ENCODE peak calls at places on chromosomes 5 and 9, in eight cellular contexts. T is H9; O is PC-3; E is MM.1S; G is tibial nerve; C is ovary; I is CD8-positive, alpha-beta T cell; D is mesenchymal stem cell. Q is an unnamed sample.

GRCh38 chr5:74516217-74516636 is 124.3 kb downstream of the ENC1 start:
- DNase-seq in D (peak; percentile 71), G (no peak), C (no peak), O (no peak), I (no peak), T (no peak), E (no peak), Q (no peak)

GRCh38 chr5:38883842-38884241 is 38.0 kb downstream of the OSMR start:
- DNase-seq in T (no peak), G (no peak), E (no peak), D (no peak), I (no peak), O (no peak), C (no peak), Q (no peak)

GRCh38 chr5:176355400-176356178 is 6.0 kb downstream of the KIAA1191 start:
- DNase-seq in E (no peak), G (no peak), D (no peak), O (no peak), C (no peak), I (no peak), T (peak; percentile 49), Q (no peak)

GRCh38 chr5:132394681-132395259 is 25.3 kb downstream of the SLC22A5 start:
- DNase-seq in O (no peak), G (no peak), C (no peak), D (no peak), I (no peak), E (no peak), T (no peak), Q (no peak)

GRCh38 chr9:31608881-31609280 is 775.6 kb upstream of the ACO1 start:
- DNase-seq in E (no peak), G (no peak), D (no peak), O (peak; percentile 4), I (no peak), C (no peak), T (no peak), Q (no peak)

GRCh38 chr9:84239341-84239740 is 101.2 kb downstream of the SLC28A3 start:
- DNase-seq in O (no peak), I (no peak), G (no peak), E (no peak), T (no peak), D (no peak), C (no peak), Q (no peak)

GRCh38 chr5:121982500-121983261 is 20.9 kb downstream of the SRFBP1 start:
- DNase-seq in G (no peak), E (no peak), O (peak; percentile 60), I (no peak), C (no peak), D (no peak), T (no peak), Q (no peak)

GRCh38 chr5:170809551-170809950 is 26.0 kb downstream of the GABRP start:
- DNase-seq in G (no peak), O (peak; percentile 59), I (no peak), E (peak; percentile 76), C (no peak), T (peak; percentile 42), D (peak; percentile 71), Q (no peak)

GRCh38 chr9:37144762-37145161 is 24.4 kb downstream of the ZCCHC7 start:
- DNase-seq in C (no peak), G (no peak), O (no peak), E (no peak), T (no peak), D (peak; percentile 24), I (no peak), Q (no peak)

GRCh38 chr5:42840279-42840678 is 28.6 kb upstream of the SELENOP start:
- DNase-seq in G (peak; percentile 21), C (peak; percentile 82), T (no peak), I (no peak), O (no peak), D (peak; percentile 72), E (no peak), Q (peak; percentile 76)

GRCh38 chr5:16179936-16180788 is 571 bp upstream of the MARCHF11 start:
- DNase-seq in T (peak; percentile 38), E (no peak), O (no peak), D (no peak), C (no peak), I (no peak), G (no peak), Q (no peak)

GRCh38 chr5:163809480-163809879 is 304.1 kb downstream of the MAT2B start:
- DNase-seq in I (no peak), O (no peak), T (no peak), G (no peak), E (no peak), C (no peak), D (no peak), Q (no peak)

GRCh38 chr5:158155811-158156495 is 297.0 kb upstream of the CLINT1 start:
- DNase-seq in E (no peak), O (no peak), G (no peak), C (no peak), D (no peak), I (no peak), T (no peak), Q (no peak)

DNA sequence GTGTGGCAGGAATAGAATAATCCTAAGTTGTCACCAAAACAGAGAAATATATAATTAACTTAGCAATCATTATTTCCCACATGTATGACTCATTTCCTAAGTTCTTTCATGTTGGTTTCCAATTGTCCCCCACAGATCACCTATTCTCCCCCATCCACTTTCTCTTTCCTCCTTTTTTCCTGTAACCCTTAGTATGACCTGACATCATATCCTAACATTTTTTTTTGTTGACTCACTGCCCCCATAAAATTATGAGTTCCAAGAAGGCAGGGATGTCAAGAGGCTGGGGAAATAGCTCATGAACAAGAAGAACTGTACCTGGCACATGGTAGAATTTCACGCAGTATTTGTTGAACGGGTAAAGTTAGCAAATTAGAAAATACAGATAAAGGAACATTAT is 186.7 kb downstream of the DCP2 start:
- DNase-seq in E (no peak), O (peak; percentile 78), G (no peak), I (no peak), C (no peak), D (peak; percentile 52), T (no peak), Q (no peak)
- H3K4me1 ChIP-seq in E (peaks cover 7% of the 10 kb centered on the region), O (peaks cover 28% of the 10 kb centered on the region), G (no peaks in the 10 kb centered on the region), I (no peaks in the 10 kb centered on the region), C (peaks cover 33% of the 10 kb centered on the region), D (peaks cover 12% of the 10 kb centered on the region), T (peaks cover 3% of the 10 kb centered on the region), Q (no peaks in the 10 kb centered on the region)

DNA sequence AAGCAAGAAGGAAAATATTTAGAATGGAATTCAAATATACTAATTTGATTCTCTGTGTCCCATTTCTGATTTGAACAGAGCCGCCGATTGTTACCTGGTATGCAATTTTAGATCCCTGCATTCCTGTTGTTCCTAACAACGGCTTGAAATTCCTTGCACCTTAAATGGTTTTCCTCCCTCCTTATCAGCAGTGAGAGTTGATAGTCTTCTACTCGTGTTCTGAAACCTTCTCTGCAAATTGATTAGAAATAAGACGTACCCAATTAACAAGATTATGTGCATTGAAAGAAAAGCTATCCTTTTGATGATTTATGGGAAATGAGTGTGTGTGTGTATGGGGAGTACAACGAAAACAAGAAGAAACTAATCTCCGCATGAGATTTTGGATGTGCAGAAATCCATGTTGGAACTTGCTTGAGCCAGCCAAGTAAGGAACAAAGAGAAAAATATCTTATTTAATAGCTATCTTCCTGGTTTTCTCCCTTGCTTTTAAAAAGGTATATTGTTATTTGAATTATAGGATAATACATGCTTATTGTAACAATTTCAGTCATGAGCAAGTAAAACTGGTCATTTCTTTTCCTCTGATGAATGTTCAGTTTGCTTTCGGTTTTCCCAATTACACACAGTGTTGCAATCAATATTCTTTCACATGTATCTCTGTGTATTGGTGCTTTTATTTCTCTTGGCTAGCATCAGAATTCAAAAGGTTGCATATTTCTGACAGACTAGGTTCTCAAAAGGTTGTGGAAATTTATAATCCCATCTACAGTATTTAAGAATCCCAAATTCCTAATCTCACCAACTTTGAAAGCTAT is 211.1 kb upstream of the ACTBL2 start:
- DNase-seq in C (no peak), D (peak; percentile 31), O (no peak), G (no peak), I (no peak), E (no peak), T (no peak), Q (no peak)
- H3K4me1 ChIP-seq in C (peaks cover 21% of the 10 kb centered on the region), D (peaks cover 2% of the 10 kb centered on the region), O (peaks cover 27% of the 10 kb centered on the region), G (peaks cover 19% of the 10 kb centered on the region), I (no peaks in the 10 kb centered on the region), E (no peaks in the 10 kb centered on the region), T (peaks cover 2% of the 10 kb centered on the region), Q (no peaks in the 10 kb centered on the region)

DNA sequence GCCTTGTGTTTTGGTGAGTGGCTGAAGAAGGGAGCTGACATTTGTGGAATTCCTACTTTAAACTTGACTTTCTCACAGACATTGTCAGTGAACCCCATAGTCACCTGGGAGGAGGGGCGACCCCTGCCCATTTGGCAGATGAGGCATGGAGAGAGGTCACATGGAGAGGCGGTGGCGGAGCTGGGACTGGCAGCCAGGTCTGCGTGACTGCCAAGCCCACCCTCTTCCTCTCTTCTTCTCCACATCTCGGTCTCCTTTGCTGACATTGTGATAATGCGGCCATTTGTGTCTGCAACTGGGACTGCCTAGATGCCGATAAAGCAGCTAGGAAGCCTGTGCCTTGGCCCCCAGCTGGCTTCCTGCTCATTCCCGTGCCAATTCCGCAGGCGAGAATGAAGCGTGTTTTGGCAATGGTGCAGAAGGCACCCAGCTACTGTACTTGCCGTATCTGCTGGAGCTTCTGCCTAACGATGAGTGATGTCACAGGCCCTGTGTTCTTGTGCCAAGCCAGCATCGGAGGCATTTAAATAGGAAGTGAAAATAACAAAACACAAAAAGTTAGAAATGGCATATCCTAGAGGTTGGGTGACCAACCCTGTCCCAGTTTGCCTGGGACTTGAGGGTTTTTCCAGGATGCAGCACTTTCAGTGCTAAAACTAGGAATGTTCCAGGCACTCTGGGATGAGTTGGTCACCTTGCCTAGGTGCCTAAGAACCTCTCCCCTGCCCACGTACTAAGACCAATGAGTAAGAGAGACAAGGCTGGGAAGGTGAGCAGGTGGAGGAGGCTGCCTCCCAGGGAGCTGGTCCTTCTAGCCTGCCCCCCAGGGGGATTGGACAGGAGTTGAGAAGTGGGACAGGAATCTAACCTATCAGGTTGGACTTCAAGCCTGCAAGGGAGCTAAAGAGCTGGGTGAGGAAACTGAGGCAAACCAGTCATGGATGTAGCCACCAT is 23.6 kb downstream of the OLFML2A start:
- DNase-seq in E (no peak), C (no peak), D (no peak), I (no peak), G (no peak), O (no peak), T (no peak), Q (no peak)
- H3K4me1 ChIP-seq in E (no peaks in the 10 kb centered on the region), C (peaks cover 5% of the 10 kb centered on the region), D (peaks cover 12% of the 10 kb centered on the region), I (no peaks in the 10 kb centered on the region), G (peaks cover 21% of the 10 kb centered on the region), O (no peaks in the 10 kb centered on the region), T (no peaks in the 10 kb centered on the region), Q (peaks cover 6% of the 10 kb centered on the region)

GRCh38 chr9:110153431-110153830 is 54.5 kb downstream of the C9orf152 start:
- DNase-seq in T (no peak), G (no peak), E (no peak), C (no peak), O (no peak), I (no peak), D (no peak), Q (no peak)

GRCh38 chr9:110157812-110158629 is 49.9 kb downstream of the C9orf152 start:
- DNase-seq in G (no peak), D (no peak), I (no peak), C (no peak), T (no peak), O (no peak), E (peak; percentile 41), Q (no peak)

GRCh38 chr9:110156902-110157301 is 51.1 kb downstream of the C9orf152 start:
- DNase-seq in E (peak; percentile 92), G (no peak), C (no peak), I (peak; percentile 18), D (peak; percentile 48), T (no peak), O (no peak), Q (no peak)

GRCh38 chr9:110155744-110156143 is 52.2 kb downstream of the C9orf152 start:
- DNase-seq in O (no peak), G (no peak), E (no peak), C (no peak), I (no peak), T (no peak), D (no peak), Q (no peak)

GRCh38 chr9:110156416-110156815 is 51.5 kb downstream of the C9orf152 start:
- DNase-seq in T (no peak), G (no peak), E (peak; percentile 74), O (no peak), D (no peak), I (no peak), C (no peak), Q (no peak)
- H3K4me1 ChIP-seq in T (peaks cover 4% of the 10 kb centered on the region), G (peaks cover 21% of the 10 kb centered on the region), E (peaks cover 94% of the 10 kb centered on the region), O (peaks cover 3% of the 10 kb centered on the region), D (peaks cover 15% of the 10 kb centered on the region), I (peaks cover 27% of the 10 kb centered on the region), C (no peaks in the 10 kb centered on the region), Q (peaks cover 7% of the 10 kb centered on the region)